ENCODE peak calls at places on chromosome 1, in eight cellular contexts. Z, C, E, T, R, Q, K and Y are unnamed samples.

GRCh38 chr1:59685666-59686065 is 129.1 kb upstream of the HOOK1 start:
- DNase-seq in Z (no peak), T (no peak), E (no peak), R (no peak), Q (no peak), K (no peak), C (no peak), Y (no peak)

GRCh38 chr1:73755649-73756048 is 442.3 kb downstream of the LRRIQ3 start:
- DNase-seq in K (no peak), T (no peak), Q (no peak), E (no peak), Z (no peak), R (no peak), C (no peak), Y (no peak)

GRCh38 chr1:240806201-240806745 is 194.3 kb upstream of the GREM2 start:
- DNase-seq in T (no peak), K (no peak), R (no peak), Q (no peak), Z (no peak), C (no peak), E (no peak), Y (no peak)

GRCh38 chr1:228781161-228781771 is 46.0 kb downstream of the RHOU start:
- DNase-seq in E (no peak), C (peak), T (peak), Z (no peak), R (no peak), K (no peak), Q (no peak), Y (no peak)

GRCh38 chr1:18820791-18821641 is 38.4 kb downstream of the TAS1R2 start:
- DNase-seq in Z (peak), E (peak), C (peak), R (peak), K (peak), T (no peak), Q (peak), Y (peak)

GRCh38 chr1:55259906-55260608 is 44.9 kb upstream of the USP24 start:
- DNase-seq in C (no peak), T (no peak), R (no peak), E (no peak), Z (no peak), K (no peak), Q (no peak), Y (no peak)

GRCh38 chr1:20634065-20634593 is 871 bp downstream of the PINK1 start:
- DNase-seq in R (no peak), E (no peak), C (no peak), Z (no peak), Q (no peak), K (peak), T (no peak), Y (no peak)

GRCh38 chr1:19582318-19582717 is 61.8 kb upstream of the NBL1 start:
- DNase-seq in T (no peak), E (no peak), Q (no peak), Z (peak), R (no peak), K (peak), C (no peak), Y (peak)

GRCh38 chr1:98077691-98078090 is 156.9 kb upstream of the DPYD start:
- DNase-seq in Z (no peak), C (no peak), Q (no peak), R (no peak), E (no peak), T (no peak), K (no peak), Y (no peak)

GRCh38 chr1:227770812-227771211 is 35.6 kb downstream of the SNAP47 start:
- DNase-seq in Z (no peak), T (no peak), Q (no peak), C (no peak), E (no peak), R (no peak), K (no peak), Y (no peak)